ENCODE peak calls at places on chromosomes 16 and 17, in six cellular contexts. R, L, F, A, S and T are unnamed samples.

GRCh38 chr17:3744032-3744431 is 20.3 kb downstream of the HASPIN start:
- DNase-seq in R (no peak), L (no peak), F (no peak), A (no peak), S (no peak), T (peak)

GRCh38 chr16:56370836-56371235 is 54.5 kb downstream of the AMFR start:
- DNase-seq in R (no peak), L (no peak), F (no peak), A (no peak), S (peak), T (peak)

GRCh38 chr16:15764112-15764511 is 92.7 kb downstream of the MYH11 start:
- DNase-seq in R (no peak), L (no peak), F (no peak), A (no peak), S (no peak), T (no peak)

GRCh38 chr16:57498031-57498430 is 11.7 kb upstream of the DOK4 start:
- DNase-seq in R (no peak), L (no peak), F (no peak), A (no peak), S (no peak), T (no peak)

GRCh38 chr16:68066763-68067162 is 18.4 kb upstream of the NFATC3 start:
- DNase-seq in R (no peak), L (no peak), F (no peak), A (no peak), S (no peak), T (no peak)

GRCh38 chr17:57471941-57472368 is 215.6 kb downstream of the MSI2 start:
- DNase-seq in R (no peak), L (no peak), F (peak), A (no peak), S (no peak), T (no peak)

GRCh38 chr17:6608321-6608720 is 32.2 kb downstream of the KIAA0753 start:
- DNase-seq in R (no peak), L (no peak), F (no peak), A (no peak), S (peak), T (no peak)

GRCh38 chr16:29198231-29198630 is 208.3 kb downstream of the NPIPB11 start:
- DNase-seq in R (no peak), L (no peak), F (no peak), A (no peak), S (no peak), T (no peak)

GRCh38 chr17:1252203-1252608 is 18.0 kb upstream of the BHLHA9 start:
- DNase-seq in R (peak), L (no peak), F (no peak), A (no peak), S (no peak), T (no peak)

GRCh38 chr17:81509048-81509686 is 3.4 kb downstream of the ACTG1 start:
- DNase-seq in R (no peak), L (no peak), F (no peak), A (no peak), S (peak), T (no peak)

GRCh38 chr16:86110726-86111125 is 211.8 kb downstream of the IRF8 start:
- DNase-seq in R (no peak), L (no peak), F (no peak), A (no peak), S (no peak), T (no peak)

GRCh38 chr16:19131809-19132777 is 18.3 kb downstream of the ITPRIPL2 start:
- DNase-seq in R (no peak), L (peak), F (no peak), A (no peak), S (no peak), T (no peak)

GRCh38 chr17:9488556-9488955 is 87.1 kb downstream of the STX8 start:
- DNase-seq in R (no peak), L (no peak), F (no peak), A (no peak), S (no peak), T (peak)

GRCh38 chr17:67568961-67569360 is 148.8 kb upstream of the NOL11 start:
- DNase-seq in R (no peak), L (peak), F (no peak), A (no peak), S (no peak), T (no peak)

GRCh38 chr17:42284566-42284965 is 3.7 kb upstream of the STAT5A start:
- DNase-seq in R (no peak), L (no peak), F (no peak), A (no peak), S (no peak), T (no peak)

GRCh38 chr16:84885024-84885910 is 65.5 kb downstream of the CRISPLD2 start:
- DNase-seq in R (no peak), L (no peak), F (peak), A (no peak), S (no peak), T (peak)

GRCh38 chr17:55005520-55005919 is 37.0 kb downstream of the STXBP4 start:
- DNase-seq in R (no peak), L (no peak), F (peak), A (no peak), S (peak), T (peak)

GRCh38 chr16:29230671-29231091 is 175.8 kb downstream of the NPIPB11 start:
- DNase-seq in R (no peak), L (no peak), F (peak), A (no peak), S (no peak), T (peak)

GRCh38 chr16:68529931-68530667 is 9.0 kb upstream of the ZFP90 start:
- DNase-seq in R (peak), L (peak), F (peak), A (peak), S (peak), T (peak)

GRCh38 chr16:75483222-75483621 is 12.0 kb downstream of the CHST6 start:
- DNase-seq in R (peak), L (no peak), F (no peak), A (no peak), S (peak), T (no peak)

GRCh38 chr16:19119564-19119963 is 5.8 kb downstream of the ITPRIPL2 start:
- DNase-seq in R (no peak), L (no peak), F (no peak), A (no peak), S (peak), T (peak)

GRCh38 chr16:13231365-13231764 is 330.0 kb downstream of the SHISA9 start:
- DNase-seq in R (no peak), L (no peak), F (no peak), A (no peak), S (peak), T (no peak)

GRCh38 chr17:9226794-9227135 is 205.5 kb downstream of the NTN1 start:
- DNase-seq in R (no peak), L (no peak), F (no peak), A (no peak), S (no peak), T (no peak)

GRCh38 chr16:66891360-66891759 is 11.0 kb downstream of the PDP2 start:
- DNase-seq in R (no peak), L (no peak), F (no peak), A (no peak), S (no peak), T (no peak)

GRCh38 chr16:46730126-46730525 is 18.0 kb downstream of the MYLK3 start:
- DNase-seq in R (no peak), L (no peak), F (no peak), A (no peak), S (no peak), T (no peak)

GRCh38 chr17:47694818-47695663 is 1.1 kb downstream of the TBKBP1 start:
- DNase-seq in R (no peak), L (no peak), F (peak), A (peak), S (no peak), T (peak)

GRCh38 chr16:87012954-87013938 is 303.9 kb downstream of the C16orf95 start:
- DNase-seq in R (no peak), L (no peak), F (no peak), A (no peak), S (no peak), T (no peak)